ENCODE peak calls at places on chromosome 11, in seven cellular contexts. Z is gastrocnemius medialis, O is B cell, S is prostate gland, E is nephron progenitor cell, R is fibroblast of lung, I is HFFc6. F is an unnamed sample.

GRCh38 chr11:76665172-76665571 is 5.4 kb downstream of the LRRC32 start:
- DNase-seq in Z (peak; percentile 5), S (no peak), I (no peak), E (no peak), R (no peak), O (no peak), F (no peak)

GRCh38 chr11:75982309-75982708 is 167.3 kb downstream of the UVRAG start:
- DNase-seq in E (no peak), I (no peak), O (no peak), Z (no peak), R (no peak), S (no peak), F (no peak)

GRCh38 chr11:87030458-87031054 is 7.2 kb upstream of the TMEM135 start:
- DNase-seq in I (no peak), O (no peak), R (no peak), Z (no peak), S (no peak), E (no peak), F (no peak)

GRCh38 chr11:8036986-8037385 is 44.0 kb upstream of the TUB start:
- DNase-seq in S (no peak), O (no peak), Z (no peak), E (no peak), R (no peak), I (no peak), F (no peak)

GRCh38 chr11:88520391-88520790 is 182.9 kb upstream of the CTSC start:
- DNase-seq in R (no peak), Z (no peak), O (no peak), E (no peak), I (peak; percentile 33), S (no peak), F (no peak)

GRCh38 chr11:83249972-83250593 is 36.1 kb downstream of the CCDC90B start:
- DNase-seq in Z (no peak), E (no peak), R (peak; percentile 75), O (peak; percentile 42), I (peak; percentile 34), S (peak; percentile 8), F (no peak)

GRCh38 chr11:88051386-88051785 is 123.9 kb downstream of the RAB38 start:
- DNase-seq in E (no peak), R (peak; percentile 48), I (no peak), Z (no peak), O (no peak), S (no peak), F (no peak)

GRCh38 chr11:45872513-45873356 is 12.7 kb upstream of the MAPK8IP1 start:
- DNase-seq in S (peak; percentile 59), E (peak; percentile 76), I (peak; percentile 79), Z (peak; percentile 45), R (peak; percentile 86), O (peak; percentile 44), F (peak; percentile 65)

GRCh38 chr11:128964463-128964930 is 21.8 kb upstream of the TP53AIP1 start:
- DNase-seq in Z (no peak), O (no peak), I (no peak), S (no peak), E (no peak), R (no peak), F (no peak)

GRCh38 chr11:36069576-36070214 is 125.8 kb downstream of the LDLRAD3 start:
- DNase-seq in I (no peak), S (peak; percentile 63), E (peak; percentile 17), Z (no peak), R (no peak), O (no peak), F (no peak)

GRCh38 chr11:1863352-1864215 is 10.7 kb downstream of the LSP1 start:
- DNase-seq in I (peak; percentile 83), S (peak; percentile 29), E (peak; percentile 64), O (no peak), R (peak; percentile 92), Z (peak; percentile 71), F (peak; percentile 48)

GRCh38 chr11:130631119-130631518 is 182.7 kb downstream of the ADAMTS15 start:
- DNase-seq in I (peak; percentile 90), E (no peak), Z (no peak), S (no peak), O (no peak), R (peak; percentile 86), F (no peak)

GRCh38 chr11:68381716-68382115 is 69.3 kb downstream of the LRP5 start:
- DNase-seq in Z (no peak), S (no peak), I (no peak), O (no peak), R (no peak), E (no peak), F (no peak)

GRCh38 chr11:22920939-22921565 is 60.8 kb upstream of the CCDC179 start:
- DNase-seq in S (peak; percentile 7), E (peak; percentile 29), I (peak; percentile 40), O (no peak), R (peak; percentile 68), Z (no peak), F (peak; percentile 6)

DNA sequence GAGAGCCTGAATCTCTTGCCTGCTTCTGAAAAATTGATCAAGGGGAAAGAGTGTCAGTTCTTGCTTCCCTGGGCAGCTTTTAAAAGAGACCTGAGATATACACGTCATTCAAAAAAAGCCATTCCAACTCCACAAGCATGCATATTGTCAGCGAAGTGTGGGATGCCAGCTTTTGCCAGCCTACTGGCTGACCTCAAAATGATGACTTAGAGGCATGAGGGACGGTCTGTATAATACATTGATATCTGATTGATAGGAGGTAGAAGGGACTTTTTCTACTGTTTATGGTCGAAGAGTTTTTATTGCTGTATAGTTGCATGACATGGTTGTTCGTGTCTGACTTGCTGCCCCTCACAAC is 126.3 kb downstream of the MICAL2 start:
- DNase-seq in E (no peak), Z (no peak), I (no peak), O (no peak), R (no peak), S (no peak), F (no peak)
- TF ChIP-seq CTCF in E (peak; percentile 24), Z (peak; percentile 8), I (peak; percentile 65), O (no peak), R (no peak), S (no peak), F (no peak)

GRCh38 chr11:61973603-61974162 is 6.2 kb upstream of the FTH1 start:
- DNase-seq in O (no peak), I (no peak), S (peak; percentile 70), R (no peak), Z (no peak), E (no peak), F (no peak)
- TF ChIP-seq CTCF in O (no peak), I (no peak), S (no peak), R (no peak), Z (no peak), E (no peak), F (no peak)

DNA sequence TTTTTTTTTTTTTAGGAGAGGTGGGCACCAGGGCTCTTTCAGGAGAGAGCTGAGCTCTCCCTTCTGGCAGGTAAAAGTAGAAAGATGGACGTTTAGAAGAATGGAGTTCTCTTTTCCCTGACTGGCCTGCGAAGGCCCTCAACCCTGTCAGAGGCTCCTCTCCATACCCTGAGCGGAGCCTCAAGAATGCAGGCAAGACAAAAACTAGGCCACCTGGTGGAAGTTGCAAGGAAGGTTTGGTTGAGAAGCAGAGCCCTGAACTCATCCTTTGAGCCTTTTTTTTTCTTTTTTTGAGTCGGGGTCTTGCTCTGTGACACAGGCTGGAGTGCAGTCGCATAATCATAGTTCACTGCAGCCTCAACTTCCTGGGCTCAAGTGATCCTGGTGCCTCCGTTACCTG is 1.4 kb downstream of the OTOG start:
- DNase-seq in S (no peak), E (no peak), R (no peak), Z (no peak), O (no peak), I (no peak), F (no peak)
- TF ChIP-seq CTCF in S (no peak), E (no peak), R (no peak), Z (no peak), O (no peak), I (peak; percentile 21), F (peak; percentile 41)

GRCh38 chr11:65150513-65151271 is 16.4 kb upstream of the SYVN1 start:
- DNase-seq in S (peak; percentile 84), E (no peak), I (peak; percentile 95), O (no peak), R (peak; percentile 64), Z (peak; percentile 99), F (no peak)
- TF ChIP-seq CTCF in S (no peak), E (no peak), I (no peak), O (no peak), R (no peak), Z (no peak), F (no peak)

GRCh38 chr11:118068206-118068944 is 8.5 kb upstream of the TMPRSS4 start:
- DNase-seq in R (no peak), O (no peak), I (no peak), Z (no peak), S (no peak), E (peak; percentile 47), F (no peak)
- TF ChIP-seq CTCF in R (no peak), O (no peak), I (peak; percentile 16), Z (no peak), S (no peak), E (peak; percentile 36), F (no peak)

GRCh38 chr11:255816-256215 is 19.0 kb downstream of the PSMD13 start:
- DNase-seq in E (no peak), I (no peak), O (no peak), Z (no peak), R (no peak), S (no peak), F (no peak)

GRCh38 chr11:259374-259773 is 18.8 kb upstream of the NLRP6 start:
- DNase-seq in S (no peak), R (no peak), Z (no peak), I (no peak), O (no peak), E (no peak), F (no peak)

GRCh38 chr11:256952-257737 is 20.4 kb downstream of the PSMD13 start:
- DNase-seq in Z (no peak), R (no peak), S (no peak), I (no peak), O (no peak), E (no peak), F (no peak)

GRCh38 chr11:255176-255575 is 18.4 kb downstream of the PSMD13 start:
- DNase-seq in S (no peak), R (peak; percentile 66), I (no peak), Z (no peak), O (no peak), E (no peak), F (no peak)

GRCh38 chr11:257766-258493 is 20.3 kb upstream of the NLRP6 start:
- DNase-seq in R (no peak), Z (no peak), S (no peak), E (no peak), O (no peak), I (no peak), F (no peak)
- TF ChIP-seq CTCF in R (no peak), Z (no peak), S (no peak), E (no peak), O (no peak), I (peak; percentile 22), F (no peak)

F was measured in neural crest cell.